ENCODE peak calls at places on chromosome X, in seven cellular contexts. One of them, this sample, is unnamed.

GRCh38 chrX:39814391-39814790 is 283.4 kb downstream of the BCOR start:
- DNase-seq in DMS79: no peak
- DNase-seq in T-helper 17 cell: peak
- DNase-seq in T-cell: peak
- DNase-seq in GM04504: no peak
- DNase-seq in HEK293T: peak
- DNase-seq in occipital lobe: no peak
- DNase-seq in this sample: no peak

GRCh38 chrX:24241822-24242648 is 71.8 kb downstream of the SUPT20HL2 start:
- DNase-seq in DMS79: no peak
- DNase-seq in T-helper 17 cell: no peak
- DNase-seq in T-cell: no peak
- DNase-seq in GM04504: no peak
- DNase-seq in HEK293T: peak
- DNase-seq in occipital lobe: no peak
- DNase-seq in this sample: peak

GRCh38 chrX:29231800-29232199 is 644.6 kb downstream of the IL1RAPL1 start:
- DNase-seq in DMS79: no peak
- DNase-seq in T-helper 17 cell: no peak
- DNase-seq in T-cell: no peak
- DNase-seq in GM04504: no peak
- DNase-seq in HEK293T: no peak
- DNase-seq in occipital lobe: no peak
- DNase-seq in this sample: no peak

GRCh38 chrX:151391722-151392121 is 5.3 kb upstream of the VMA21 start:
- DNase-seq in DMS79: no peak
- DNase-seq in T-helper 17 cell: no peak
- DNase-seq in T-cell: no peak
- DNase-seq in GM04504: no peak
- DNase-seq in HEK293T: no peak
- DNase-seq in occipital lobe: no peak
- DNase-seq in this sample: no peak

GRCh38 chrX:68358679-68359078 is 74.6 kb downstream of the OPHN1 start:
- DNase-seq in DMS79: no peak
- DNase-seq in T-helper 17 cell: no peak
- DNase-seq in T-cell: no peak
- DNase-seq in GM04504: no peak
- DNase-seq in HEK293T: no peak
- DNase-seq in occipital lobe: no peak
- DNase-seq in this sample: no peak

GRCh38 chrX:41931591-41931990 is 8.2 kb upstream of the CASK start:
- DNase-seq in DMS79: no peak
- DNase-seq in T-helper 17 cell: no peak
- DNase-seq in T-cell: no peak
- DNase-seq in GM04504: no peak
- DNase-seq in HEK293T: no peak
- DNase-seq in occipital lobe: no peak
- DNase-seq in this sample: no peak

GRCh38 chrX:22652596-22652995 is 347.2 kb upstream of the DDX53 start:
- DNase-seq in DMS79: no peak
- DNase-seq in T-helper 17 cell: no peak
- DNase-seq in T-cell: no peak
- DNase-seq in GM04504: no peak
- DNase-seq in HEK293T: peak
- DNase-seq in occipital lobe: no peak
- DNase-seq in this sample: no peak

GRCh38 chrX:70436380-70436779 is 8.3 kb upstream of the DLG3 start:
- DNase-seq in DMS79: no peak
- DNase-seq in T-helper 17 cell: no peak
- DNase-seq in T-cell: no peak
- DNase-seq in GM04504: no peak
- DNase-seq in HEK293T: peak
- DNase-seq in occipital lobe: no peak
- DNase-seq in this sample: no peak

GRCh38 chrX:980572-981235 is 231.7 kb downstream of the CRLF2 start:
- DNase-seq in DMS79: no peak
- DNase-seq in T-helper 17 cell: no peak
- DNase-seq in T-cell: no peak
- DNase-seq in GM04504: no peak
- DNase-seq in HEK293T: no peak
- DNase-seq in occipital lobe: no peak
- DNase-seq in this sample: no peak

This sample was measured in naive B cell.